ENCODE peak calls at places on chromosomes 3 and 15, in nine cellular contexts. O, P, V, Z, S, J, R, H and M are unnamed samples.

GRCh38 chr3:43062556-43063040 is 43.3 kb downstream of the POMGNT2 start:
- DNase-seq in O (no peak), Z (no peak), J (no peak), S (no peak), P (peak), R (peak), V (no peak), H (no peak), M (no peak)

GRCh38 chr15:42605281-42605744 is 29.9 kb downstream of the STARD9 start:
- DNase-seq in J (no peak), H (no peak), V (no peak), Z (peak), R (no peak), O (no peak), S (no peak), P (peak), M (no peak)

GRCh38 chr3:31531465-31531991 is 1.2 kb upstream of the STT3B start:
- DNase-seq in V (no peak), H (no peak), Z (no peak), J (no peak), R (no peak), S (no peak), P (no peak), O (no peak), M (no peak)

GRCh38 chr3:149395107-149396089 is 17.9 kb upstream of the TM4SF1 start:
- DNase-seq in Z (no peak), P (peak), H (no peak), J (no peak), V (no peak), O (no peak), S (no peak), R (no peak), M (no peak)

GRCh38 chr3:63370094-63370493 is 92.0 kb downstream of the SYNPR start:
- DNase-seq in S (no peak), J (no peak), V (no peak), R (no peak), H (no peak), O (no peak), P (no peak), Z (no peak), M (no peak)

GRCh38 chr15:34616613-34617012 is 33.2 kb upstream of the GOLGA8B start:
- DNase-seq in H (no peak), J (no peak), V (peak), R (no peak), S (no peak), P (peak), Z (no peak), O (no peak), M (peak)

GRCh38 chr15:68626739-68627138 is 47.9 kb downstream of the CORO2B start:
- DNase-seq in S (no peak), H (no peak), O (no peak), J (no peak), Z (no peak), R (no peak), V (no peak), P (no peak), M (no peak)

GRCh38 chr3:425094-425493 is 228.5 kb downstream of the CHL1 start:
- DNase-seq in R (no peak), P (no peak), Z (no peak), J (no peak), V (no peak), O (no peak), H (no peak), S (no peak), M (no peak)

GRCh38 chr3:17847156-17847555 is 104.7 kb upstream of the TBC1D5 start:
- DNase-seq in P (no peak), V (no peak), J (no peak), O (no peak), H (no peak), S (no peak), Z (no peak), R (no peak), M (no peak)

GRCh38 chr15:73366766-73367623 is 1.8 kb downstream of the HCN4 start:
- DNase-seq in V (no peak), J (no peak), Z (no peak), H (no peak), S (no peak), P (no peak), O (no peak), R (peak), M (no peak)

GRCh38 chr15:69468241-69469121 is 15.9 kb downstream of the RPLP1 start:
- DNase-seq in S (peak), O (peak), H (no peak), J (peak), R (no peak), P (peak), V (no peak), Z (peak), M (no peak)

GRCh38 chr3:37138816-37139215 is 35.6 kb downstream of the LRRFIP2 start:
- DNase-seq in H (no peak), O (no peak), S (no peak), V (no peak), J (no peak), R (no peak), P (no peak), Z (no peak), M (no peak)

GRCh38 chr3:149214702-149215101 is 6.9 kb downstream of the CP start:
- DNase-seq in P (no peak), H (no peak), O (no peak), R (no peak), V (no peak), Z (no peak), S (no peak), J (no peak), M (no peak)

GRCh38 chr3:179452166-179452544 is 885 bp upstream of the GNB4 start:
- DNase-seq in H (no peak), V (no peak), P (peak), Z (no peak), J (no peak), O (no peak), S (no peak), R (no peak), M (no peak)

GRCh38 chr3:53775018-53775417 is 71.2 kb downstream of the CHDH start:
- DNase-seq in J (no peak), S (no peak), V (no peak), P (no peak), H (no peak), Z (peak), O (no peak), R (no peak), M (no peak)

GRCh38 chr3:129289201-129289921 is 10.7 kb downstream of the HMCES start:
- DNase-seq in H (no peak), V (no peak), R (no peak), S (no peak), J (no peak), P (peak), Z (no peak), O (no peak), M (no peak)

GRCh38 chr15:25738171-25738792 is 124.8 kb downstream of the ATP10A start:
- DNase-seq in V (no peak), H (no peak), P (peak), J (no peak), R (no peak), S (no peak), O (no peak), Z (no peak), M (no peak)

GRCh38 chr15:90619468-90619867 is 89.7 kb downstream of the CRTC3 start:
- DNase-seq in H (no peak), S (no peak), R (no peak), V (no peak), O (no peak), J (no peak), Z (no peak), P (no peak), M (no peak)

GRCh38 chr3:171811059-171811912 is 1.0 kb upstream of the PLD1 start:
- DNase-seq in V (peak), J (no peak), P (peak), R (no peak), Z (no peak), H (no peak), O (no peak), S (no peak), M (peak)

GRCh38 chr15:36371509-36371908 is 207.9 kb upstream of the CDIN1 start:
- DNase-seq in V (no peak), Z (no peak), J (no peak), S (no peak), O (no peak), P (peak), R (no peak), H (no peak), M (no peak)

GRCh38 chr3:195744437-195744836 is 23.7 kb downstream of the MUC20 start:
- DNase-seq in O (no peak), J (no peak), R (no peak), P (no peak), V (no peak), H (no peak), S (no peak), Z (no peak), M (no peak)

GRCh38 chr15:40320931-40321371 is 2.5 kb upstream of the INAFM2 start:
- DNase-seq in O (no peak), S (peak), H (no peak), V (peak), P (peak), Z (no peak), J (peak), R (peak), M (peak)

GRCh38 chr3:35793668-35794067 is 154.3 kb downstream of the ARPP21 start:
- DNase-seq in J (no peak), Z (no peak), P (no peak), R (no peak), V (no peak), H (no peak), O (no peak), S (no peak), M (no peak)

GRCh38 chr3:98761656-98762229 is 1.4 kb upstream of the ST3GAL6 start:
- DNase-seq in P (no peak), V (no peak), H (no peak), R (peak), S (no peak), J (no peak), O (no peak), Z (peak), M (no peak)

GRCh38 chr15:86336051-86336788 is 256.5 kb downstream of the AGBL1 start:
- DNase-seq in O (no peak), V (no peak), H (no peak), R (no peak), S (no peak), P (no peak), Z (no peak), J (no peak), M (no peak)

GRCh38 chr3:143352031-143352623 is 232.6 kb downstream of the CHST2 start:
- DNase-seq in Z (no peak), V (no peak), H (no peak), P (no peak), J (no peak), S (no peak), O (no peak), R (no peak), M (no peak)

GRCh38 chr3:12317914-12318313 is 29.0 kb downstream of the PPARG start:
- DNase-seq in H (no peak), P (peak), Z (no peak), V (no peak), R (no peak), S (no peak), O (no peak), J (no peak), M (no peak)

GRCh38 chr3:14143271-14143605 is 18.4 kb downstream of the TMEM43 start:
- DNase-seq in J (no peak), P (peak), H (no peak), Z (no peak), S (no peak), R (no peak), O (no peak), V (no peak), M (no peak)

GRCh38 chr3:53798144-53798543 is 48.1 kb downstream of the CHDH start:
- DNase-seq in V (no peak), R (no peak), J (no peak), Z (no peak), O (no peak), P (no peak), H (no peak), S (no peak), M (no peak)

GRCh38 chr3:105409364-105409763 is 42.7 kb downstream of the ALCAM start:
- DNase-seq in V (no peak), J (no peak), Z (no peak), S (no peak), R (no peak), H (no peak), O (no peak), P (no peak), M (no peak)

GRCh38 chr15:45549831-45550230 is 27.3 kb upstream of the SLC30A4 start:
- DNase-seq in J (no peak), O (no peak), V (no peak), P (no peak), R (no peak), S (no peak), H (no peak), Z (no peak), M (no peak)